ENCODE peak calls at places on chromosomes 16 and 17, in ten cellular contexts. One of them, this sample, is unnamed.

GRCh38 chr16:21554795-21555585 is 44.4 kb upstream of the METTL9 start:
- DNase-seq in IMR-90: peak; percentile 71
- DNase-seq in cardiac muscle cell: peak; percentile 91
- DNase-seq in heart right ventricle: peak; percentile 87
- DNase-seq in tibial artery: peak; percentile 80
- DNase-seq in H9: peak; percentile 96
- DNase-seq in right lobe of liver: peak; percentile 90
- DNase-seq in SK-N-SH: peak; percentile 92
- DNase-seq in fibroblast of lung: peak; percentile 57
- DNase-seq in lung: peak; percentile 90
- DNase-seq in this sample: peak; percentile 42

GRCh38 chr17:57335195-57335792 is 79.0 kb downstream of the MSI2 start:
- DNase-seq in SK-N-SH: no peak
- DNase-seq in fibroblast of lung: no peak
- DNase-seq in heart right ventricle: no peak
- DNase-seq in right lobe of liver: no peak
- DNase-seq in H9: no peak
- DNase-seq in cardiac muscle cell: no peak
- DNase-seq in IMR-90: no peak
- DNase-seq in tibial artery: no peak
- DNase-seq in lung: no peak
- DNase-seq in this sample: no peak

GRCh38 chr16:4318171-4318910 is 2.5 kb downstream of the GLIS2 start:
- DNase-seq in SK-N-SH: no peak
- DNase-seq in IMR-90: no peak
- DNase-seq in heart right ventricle: no peak
- DNase-seq in tibial artery: no peak
- DNase-seq in cardiac muscle cell: peak; percentile 45
- DNase-seq in H9: no peak
- DNase-seq in lung: no peak
- DNase-seq in right lobe of liver: no peak
- DNase-seq in fibroblast of lung: peak; percentile 60
- DNase-seq in this sample: no peak

GRCh38 chr16:27450836-27451341 is 48.9 kb downstream of the IL21R start:
- DNase-seq in heart right ventricle: no peak
- DNase-seq in H9: no peak
- DNase-seq in IMR-90: no peak
- DNase-seq in tibial artery: no peak
- DNase-seq in cardiac muscle cell: no peak
- DNase-seq in lung: no peak
- DNase-seq in right lobe of liver: no peak
- DNase-seq in fibroblast of lung: no peak
- DNase-seq in SK-N-SH: no peak
- DNase-seq in this sample: no peak

GRCh38 chr16:2244301-2244700 is 7.1 kb downstream of the ECI1 start:
- DNase-seq in lung: no peak
- DNase-seq in IMR-90: no peak
- DNase-seq in SK-N-SH: peak; percentile 66
- DNase-seq in H9: peak; percentile 60
- DNase-seq in cardiac muscle cell: no peak
- DNase-seq in right lobe of liver: no peak
- DNase-seq in heart right ventricle: no peak
- DNase-seq in fibroblast of lung: no peak
- DNase-seq in tibial artery: no peak
- DNase-seq in this sample: no peak

GRCh38 chr16:85395207-85395912 is 217.8 kb upstream of the GSE1 start:
- DNase-seq in fibroblast of lung: peak; percentile 99
- DNase-seq in SK-N-SH: peak; percentile 94
- DNase-seq in IMR-90: peak; percentile 98
- DNase-seq in right lobe of liver: peak; percentile 55
- DNase-seq in lung: peak; percentile 77
- DNase-seq in H9: no peak
- DNase-seq in tibial artery: peak; percentile 88
- DNase-seq in cardiac muscle cell: peak; percentile 47
- DNase-seq in heart right ventricle: peak; percentile 64
- DNase-seq in this sample: peak; percentile 96

GRCh38 chr16:60929-61878 is 7.6 kb downstream of the SNRNP25 start:
- DNase-seq in cardiac muscle cell: no peak
- DNase-seq in fibroblast of lung: no peak
- DNase-seq in IMR-90: no peak
- DNase-seq in right lobe of liver: peak; percentile 53
- DNase-seq in tibial artery: no peak
- DNase-seq in lung: no peak
- DNase-seq in heart right ventricle: no peak
- DNase-seq in H9: no peak
- DNase-seq in SK-N-SH: no peak
- DNase-seq in this sample: no peak

GRCh38 chr16:11836653-11837244 is 14.6 kb downstream of the RSL1D1 start:
- DNase-seq in IMR-90: peak; percentile 87
- DNase-seq in fibroblast of lung: peak; percentile 94
- DNase-seq in tibial artery: no peak
- DNase-seq in cardiac muscle cell: no peak
- DNase-seq in SK-N-SH: no peak
- DNase-seq in H9: no peak
- DNase-seq in right lobe of liver: no peak
- DNase-seq in lung: no peak
- DNase-seq in heart right ventricle: no peak
- DNase-seq in this sample: no peak

GRCh38 chr16:57959121-57959520 is 11.8 kb downstream of the CNGB1 start:
- DNase-seq in heart right ventricle: no peak
- DNase-seq in IMR-90: no peak
- DNase-seq in right lobe of liver: peak; percentile 1
- DNase-seq in tibial artery: no peak
- DNase-seq in cardiac muscle cell: no peak
- DNase-seq in lung: no peak
- DNase-seq in SK-N-SH: no peak
- DNase-seq in H9: no peak
- DNase-seq in fibroblast of lung: no peak
- DNase-seq in this sample: no peak

GRCh38 chr16:57956924-57957323 is 14.0 kb downstream of the CNGB1 start:
- DNase-seq in H9: no peak
- DNase-seq in lung: no peak
- DNase-seq in tibial artery: no peak
- DNase-seq in heart right ventricle: no peak
- DNase-seq in SK-N-SH: no peak
- DNase-seq in fibroblast of lung: no peak
- DNase-seq in cardiac muscle cell: no peak
- DNase-seq in right lobe of liver: peak; percentile 20
- DNase-seq in IMR-90: no peak
- DNase-seq in this sample: no peak

GRCh38 chr16:57956270-57956808 is 14.6 kb downstream of the CNGB1 start:
- DNase-seq in fibroblast of lung: no peak
- DNase-seq in IMR-90: no peak
- DNase-seq in heart right ventricle: no peak
- DNase-seq in tibial artery: no peak
- DNase-seq in lung: no peak
- DNase-seq in cardiac muscle cell: no peak
- DNase-seq in SK-N-SH: no peak
- DNase-seq in H9: no peak
- DNase-seq in right lobe of liver: peak; percentile 36
- DNase-seq in this sample: no peak

GRCh38 chr16:57958544-57958943 is 12.4 kb downstream of the CNGB1 start:
- DNase-seq in IMR-90: no peak
- DNase-seq in tibial artery: no peak
- DNase-seq in right lobe of liver: no peak
- DNase-seq in H9: no peak
- DNase-seq in cardiac muscle cell: no peak
- DNase-seq in fibroblast of lung: no peak
- DNase-seq in lung: no peak
- DNase-seq in SK-N-SH: no peak
- DNase-seq in heart right ventricle: no peak
- DNase-seq in this sample: no peak

DNA sequence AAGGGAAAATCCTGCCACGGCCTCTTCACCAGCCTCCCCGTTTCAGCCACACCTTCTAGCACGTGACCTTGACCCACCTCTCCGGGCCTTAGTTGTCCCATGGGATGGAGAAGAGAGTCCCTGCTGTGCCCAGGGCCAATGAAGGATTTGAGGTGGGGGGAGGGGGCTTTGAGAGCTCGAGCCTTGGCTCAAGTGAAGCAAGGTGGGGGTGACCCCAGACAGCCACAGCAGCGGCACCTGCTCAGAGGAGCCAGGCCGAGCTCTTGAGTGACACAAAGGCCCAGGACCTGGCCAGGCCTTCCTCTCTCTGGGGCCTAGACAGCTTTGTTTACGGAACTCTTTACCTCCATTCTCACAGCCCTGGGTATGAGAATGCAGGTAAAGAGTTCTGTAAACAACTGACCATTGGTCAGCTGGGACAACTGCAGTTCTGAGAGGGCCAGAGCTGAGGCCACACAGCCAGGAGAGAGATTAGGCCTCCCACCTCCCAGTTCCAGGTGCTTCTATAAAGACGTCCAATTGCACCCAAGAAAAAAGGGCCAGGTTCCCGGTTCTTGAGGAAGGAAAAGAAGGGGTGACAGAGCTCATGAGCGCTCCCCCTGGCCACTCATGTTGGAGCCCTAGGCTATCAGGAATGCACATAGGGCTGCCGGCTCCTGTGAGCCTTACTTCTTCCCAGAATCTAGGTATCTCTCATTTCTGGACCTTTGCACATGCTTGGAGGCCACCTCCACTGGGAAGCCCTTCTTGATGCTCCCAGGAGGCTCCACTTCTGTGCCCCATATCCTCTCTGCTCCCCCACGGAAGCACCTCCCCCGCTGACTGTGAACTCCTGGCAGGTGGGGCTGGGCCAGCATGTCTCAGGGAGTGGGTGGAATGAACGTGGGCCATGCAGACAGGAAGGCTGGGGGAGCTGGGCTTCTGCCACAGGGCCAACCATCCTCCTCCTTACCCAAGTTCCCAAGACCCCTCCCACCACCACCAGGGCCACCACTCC is 13.2 kb downstream of the CNGB1 start:
- DNase-seq in right lobe of liver: peak; percentile 21
- DNase-seq in IMR-90: no peak
- DNase-seq in fibroblast of lung: no peak
- DNase-seq in tibial artery: no peak
- DNase-seq in H9: no peak
- DNase-seq in lung: no peak
- DNase-seq in SK-N-SH: no peak
- DNase-seq in cardiac muscle cell: no peak
- DNase-seq in heart right ventricle: no peak
- DNase-seq in this sample: no peak
- TF ChIP-seq CTCF in right lobe of liver: no peak
- TF ChIP-seq CTCF in IMR-90: no peak
- TF ChIP-seq CTCF in fibroblast of lung: no peak
- TF ChIP-seq CTCF in tibial artery: no peak
- TF ChIP-seq CTCF in H9: no peak
- TF ChIP-seq CTCF in lung: no peak
- TF ChIP-seq CTCF in SK-N-SH: no peak
- TF ChIP-seq CTCF in cardiac muscle cell: no peak
- TF ChIP-seq CTCF in heart right ventricle: no peak
- TF ChIP-seq CTCF in this sample: no peak

DNA sequence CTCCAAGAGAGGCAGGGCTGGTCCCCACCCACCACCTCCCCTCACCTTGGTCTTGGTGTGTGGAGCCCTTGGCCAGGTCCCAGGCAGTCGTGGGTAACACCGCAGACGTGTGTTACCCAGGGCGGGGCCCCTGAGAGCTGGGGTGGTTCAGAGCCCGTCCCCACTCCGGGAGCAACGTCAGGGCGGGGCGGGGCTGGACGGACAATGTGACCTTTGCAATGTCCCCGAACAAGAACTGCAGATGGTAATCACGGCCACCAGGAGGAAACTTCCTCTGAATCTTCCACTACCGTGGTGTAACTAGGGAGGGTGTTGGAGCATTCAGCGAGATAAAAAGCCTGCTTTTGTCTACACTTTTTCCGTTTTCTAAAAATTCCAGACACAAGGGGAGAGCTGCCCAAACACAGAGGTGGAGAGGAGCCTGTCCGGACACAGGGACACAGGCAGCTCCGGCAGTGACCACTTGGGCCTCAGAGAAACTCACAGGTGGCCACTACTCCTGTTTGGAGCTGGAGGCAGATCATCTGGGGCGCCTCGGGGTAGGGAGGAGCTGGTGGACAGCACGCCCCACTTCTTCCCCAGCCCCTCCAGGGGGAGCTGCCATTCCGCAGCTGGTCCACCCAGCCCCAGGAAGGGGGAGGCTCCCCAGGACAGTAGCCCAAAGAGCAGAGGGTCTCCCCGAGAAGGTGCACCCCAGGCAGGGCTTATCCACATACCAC is 14.2 kb upstream of the SLC38A10 start:
- DNase-seq in SK-N-SH: peak; percentile 84
- DNase-seq in tibial artery: peak; percentile 93
- DNase-seq in fibroblast of lung: peak; percentile 54
- DNase-seq in heart right ventricle: peak; percentile 92
- DNase-seq in right lobe of liver: peak; percentile 95
- DNase-seq in IMR-90: peak; percentile 51
- DNase-seq in cardiac muscle cell: peak; percentile 79
- DNase-seq in lung: peak; percentile 93
- DNase-seq in H9: peak; percentile 86
- DNase-seq in this sample: no peak
- H3K27ac ChIP-seq in SK-N-SH: peak overlapping the region; percentile 99
- H3K27ac ChIP-seq in tibial artery: no peak overlapping the region
- H3K27ac ChIP-seq in fibroblast of lung: no peak overlapping the region
- H3K27ac ChIP-seq in heart right ventricle: peak overlapping the region; percentile 90
- H3K27ac ChIP-seq in right lobe of liver: peak overlapping the region; percentile 74
- H3K27ac ChIP-seq in IMR-90: no peak overlapping the region
- H3K27ac ChIP-seq in cardiac muscle cell: peak overlapping the region; percentile 71
- H3K27ac ChIP-seq in lung: peak overlapping the region; percentile 73
- H3K27ac ChIP-seq in H9: no peak overlapping the region
- H3K27ac ChIP-seq in this sample: no peak overlapping the region

GRCh38 chr17:21452377-21453143 is 76.4 kb downstream of the KCNJ12 start:
- DNase-seq in heart right ventricle: peak; percentile 50
- DNase-seq in SK-N-SH: no peak
- DNase-seq in fibroblast of lung: peak; percentile 68
- DNase-seq in lung: peak; percentile 43
- DNase-seq in IMR-90: peak; percentile 65
- DNase-seq in cardiac muscle cell: peak; percentile 73
- DNase-seq in right lobe of liver: peak; percentile 62
- DNase-seq in H9: peak; percentile 80
- DNase-seq in tibial artery: peak; percentile 69
- DNase-seq in this sample: peak; percentile 41
- TF ChIP-seq CTCF in heart right ventricle: peak; percentile 63
- TF ChIP-seq CTCF in SK-N-SH: no peak
- TF ChIP-seq CTCF in fibroblast of lung: peak; percentile 52
- TF ChIP-seq CTCF in lung: peak; percentile 21
- TF ChIP-seq CTCF in IMR-90: peak; percentile 68
- TF ChIP-seq CTCF in cardiac muscle cell: peak; percentile 76
- TF ChIP-seq CTCF in right lobe of liver: peak; percentile 70
- TF ChIP-seq CTCF in H9: peak; percentile 83
- TF ChIP-seq CTCF in tibial artery: peak; percentile 50
- TF ChIP-seq CTCF in this sample: peak; percentile 74

GRCh38 chr17:43448720-43449469 is 34.9 kb upstream of the DHX8 start:
- DNase-seq in cardiac muscle cell: no peak
- DNase-seq in fibroblast of lung: no peak
- DNase-seq in right lobe of liver: no peak
- DNase-seq in SK-N-SH: no peak
- DNase-seq in lung: no peak
- DNase-seq in heart right ventricle: no peak
- DNase-seq in IMR-90: no peak
- DNase-seq in H9: no peak
- DNase-seq in tibial artery: no peak
- DNase-seq in this sample: no peak

GRCh38 chr17:43445009-43445589 is 38.7 kb upstream of the DHX8 start:
- DNase-seq in tibial artery: no peak
- DNase-seq in right lobe of liver: no peak
- DNase-seq in lung: no peak
- DNase-seq in H9: no peak
- DNase-seq in IMR-90: no peak
- DNase-seq in SK-N-SH: no peak
- DNase-seq in heart right ventricle: no peak
- DNase-seq in fibroblast of lung: no peak
- DNase-seq in cardiac muscle cell: no peak
- DNase-seq in this sample: no peak

GRCh38 chr17:43446773-43447172 is 37.0 kb upstream of the DHX8 start:
- DNase-seq in SK-N-SH: no peak
- DNase-seq in fibroblast of lung: no peak
- DNase-seq in right lobe of liver: no peak
- DNase-seq in H9: no peak
- DNase-seq in tibial artery: no peak
- DNase-seq in cardiac muscle cell: no peak
- DNase-seq in lung: no peak
- DNase-seq in heart right ventricle: no peak
- DNase-seq in IMR-90: no peak
- DNase-seq in this sample: no peak

GRCh38 chr17:43453331-43453812 is 30.4 kb upstream of the DHX8 start:
- DNase-seq in fibroblast of lung: no peak
- DNase-seq in IMR-90: no peak
- DNase-seq in heart right ventricle: peak; percentile 40
- DNase-seq in right lobe of liver: no peak
- DNase-seq in cardiac muscle cell: no peak
- DNase-seq in lung: no peak
- DNase-seq in tibial artery: no peak
- DNase-seq in H9: no peak
- DNase-seq in SK-N-SH: no peak
- DNase-seq in this sample: no peak

DNA sequence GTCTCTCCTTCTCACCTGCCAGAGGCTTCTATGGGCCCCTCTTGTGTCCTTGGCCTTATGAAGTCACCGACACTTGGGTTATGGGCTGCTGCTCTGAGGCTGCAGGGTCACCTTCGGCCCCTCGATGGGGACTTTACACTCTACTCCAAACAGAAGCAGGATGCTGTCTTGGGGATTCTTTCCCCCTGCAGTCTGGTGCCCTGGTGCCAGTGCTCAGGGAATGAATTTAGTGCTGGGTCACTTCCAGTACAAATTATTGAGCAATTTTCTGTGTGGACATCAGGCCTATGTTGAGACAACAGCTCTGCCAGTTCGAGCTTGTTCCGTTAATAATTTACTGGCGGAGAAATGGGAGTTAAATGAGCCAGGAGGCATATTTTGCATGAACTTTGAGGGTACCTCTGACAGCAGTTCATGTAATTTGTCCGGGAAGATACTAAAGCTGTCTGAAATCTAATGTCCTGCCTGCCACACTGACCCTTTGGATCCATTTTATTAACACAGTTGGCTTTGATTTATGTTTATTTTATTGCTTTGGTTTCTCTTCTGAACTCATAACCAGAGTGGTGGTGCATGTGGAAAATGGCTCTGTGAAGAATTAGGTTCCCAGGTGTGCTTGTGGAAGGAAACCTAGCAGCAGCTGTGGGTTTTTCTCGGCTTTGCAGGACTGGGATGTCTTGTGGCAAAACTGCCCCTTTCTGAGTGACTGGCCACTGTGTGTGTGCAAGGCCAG is 34.1 kb upstream of the DHX8 start:
- DNase-seq in H9: no peak
- DNase-seq in tibial artery: no peak
- DNase-seq in IMR-90: no peak
- DNase-seq in fibroblast of lung: no peak
- DNase-seq in right lobe of liver: peak; percentile 64
- DNase-seq in lung: peak; percentile 39
- DNase-seq in SK-N-SH: no peak
- DNase-seq in cardiac muscle cell: no peak
- DNase-seq in heart right ventricle: no peak
- DNase-seq in this sample: no peak
- H3K27ac ChIP-seq in H9: no peak overlapping the region
- H3K27ac ChIP-seq in tibial artery: peak overlapping the region; percentile 52
- H3K27ac ChIP-seq in IMR-90: no peak overlapping the region
- H3K27ac ChIP-seq in fibroblast of lung: no peak overlapping the region
- H3K27ac ChIP-seq in right lobe of liver: peak overlapping the region; percentile 66
- H3K27ac ChIP-seq in lung: no peak overlapping the region
- H3K27ac ChIP-seq in SK-N-SH: no peak overlapping the region
- H3K27ac ChIP-seq in cardiac muscle cell: no peak overlapping the region
- H3K27ac ChIP-seq in heart right ventricle: no peak overlapping the region
- H3K27ac ChIP-seq in this sample: no peak overlapping the region

This sample was measured in AG04450.